ENCODE peak calls at places on chromosomes 6 and 20, in ten cellular contexts. R is activated naive CD8-positive, alpha-beta T cell treated with anti-CD3 and anti-CD28 coated beads, Interleukin-2, amount 50 U/mL, for 24 hours; K is activated naive CD4-positive, alpha-beta T cell; M is heart right ventricle; J is K562; W is AG20443; H is cardiac muscle cell; G is SJSA1; E is retina; O is HFFc6. C is an unnamed sample.

GRCh38 chr6:72621243-72622093 is at the start of gene KCNQ5:
- DNase-seq in R (peak), K (peak), M (no peak), J (peak), W (peak), H (peak), G (no peak), E (peak), O (peak), C (no peak)

GRCh38 chr6:158475344-158476302 is 84.3 kb upstream of the TMEM181 start:
- DNase-seq in R (no peak), K (no peak), M (no peak), J (peak), W (peak), H (peak), G (peak), E (no peak), O (peak), C (peak)

GRCh38 chr6:33863084-33863483 is 59.3 kb upstream of the MLN start:
- DNase-seq in R (no peak), K (no peak), M (no peak), J (peak), W (no peak), H (no peak), G (no peak), E (no peak), O (no peak), C (no peak)

GRCh38 chr6:35728663-35729348 is 8.0 kb upstream of the ARMC12 start:
- DNase-seq in R (peak), K (no peak), M (peak), J (peak), W (no peak), H (no peak), G (no peak), E (no peak), O (no peak), C (no peak)

GRCh38 chr6:20630617-20631448 is 96.6 kb downstream of the CDKAL1 start:
- DNase-seq in R (no peak), K (no peak), M (no peak), J (no peak), W (no peak), H (no peak), G (no peak), E (no peak), O (no peak), C (no peak)

GRCh38 chr6:18360188-18360587 is 27.0 kb upstream of the RNF144B start:
- DNase-seq in R (no peak), K (no peak), M (no peak), J (no peak), W (no peak), H (no peak), G (no peak), E (no peak), O (no peak), C (no peak)

GRCh38 chr6:3710403-3710802 is 41.1 kb downstream of the PXDC1 start:
- DNase-seq in R (no peak), K (no peak), M (no peak), J (no peak), W (no peak), H (no peak), G (no peak), E (no peak), O (no peak), C (no peak)

GRCh38 chr6:108408453-108408852 is 113.6 kb downstream of the AFG1L start:
- DNase-seq in R (no peak), K (no peak), M (no peak), J (no peak), W (peak), H (peak), G (no peak), E (no peak), O (no peak), C (peak)

GRCh38 chr20:4014031-4014474 is 1.3 kb downstream of the RNF24 start:
- DNase-seq in R (no peak), K (no peak), M (no peak), J (no peak), W (peak), H (peak), G (peak), E (peak), O (peak), C (peak)

GRCh38 chr6:167898673-167899311 is 72.1 kb downstream of the AFDN start:
- DNase-seq in R (no peak), K (no peak), M (no peak), J (no peak), W (peak), H (peak), G (peak), E (peak), O (peak), C (no peak)

GRCh38 chr6:25583099-25583498 is 68.9 kb upstream of the SCGN start:
- DNase-seq in R (no peak), K (no peak), M (no peak), J (no peak), W (no peak), H (no peak), G (no peak), E (no peak), O (no peak), C (no peak)

GRCh38 chr6:18323935-18324707 is 59.8 kb upstream of the DEK start:
- DNase-seq in R (no peak), K (no peak), M (no peak), J (peak), W (peak), H (peak), G (peak), E (peak), O (peak), C (peak)

GRCh38 chr20:21173496-21174025 is 47.7 kb downstream of the KIZ start:
- DNase-seq in R (no peak), K (no peak), M (no peak), J (no peak), W (no peak), H (peak), G (no peak), E (no peak), O (no peak), C (peak)

GRCh38 chr6:47476794-47477496 is 644 bp upstream of the CD2AP start:
- DNase-seq in R (no peak), K (no peak), M (no peak), J (no peak), W (no peak), H (no peak), G (no peak), E (no peak), O (no peak), C (no peak)

GRCh38 chr6:112909781-112910180 is 562.7 kb downstream of the RFPL4B start:
- DNase-seq in R (no peak), K (no peak), M (no peak), J (no peak), W (no peak), H (no peak), G (no peak), E (no peak), O (no peak), C (peak)

GRCh38 chr20:22511943-22512910 is 72.1 kb downstream of the FOXA2 start:
- DNase-seq in R (no peak), K (no peak), M (no peak), J (peak), W (no peak), H (peak), G (peak), E (peak), O (no peak), C (no peak)

GRCh38 chr20:60838297-60838696 is 413.8 kb upstream of the CDH4 start:
- DNase-seq in R (no peak), K (no peak), M (no peak), J (no peak), W (no peak), H (no peak), G (no peak), E (no peak), O (no peak), C (no peak)

GRCh38 chr6:26553264-26553738 is 15.1 kb downstream of the HMGN4 start:
- DNase-seq in R (peak), K (peak), M (peak), J (peak), W (peak), H (peak), G (no peak), E (peak), O (no peak), C (peak)

GRCh38 chr6:4280721-4281120 is 145.3 kb upstream of the ECI2 start:
- DNase-seq in R (no peak), K (no peak), M (no peak), J (no peak), W (peak), H (peak), G (peak), E (no peak), O (peak), C (peak)

GRCh38 chr6:42784739-42785498 is 3.1 kb downstream of the BICRAL start:
- DNase-seq in R (no peak), K (no peak), M (no peak), J (no peak), W (no peak), H (no peak), G (no peak), E (no peak), O (no peak), C (no peak)

GRCh38 chr6:88586371-88587157 is 376.9 kb downstream of the RNGTT start:
- DNase-seq in R (no peak), K (no peak), M (no peak), J (no peak), W (peak), H (no peak), G (no peak), E (no peak), O (no peak), C (no peak)

GRCh38 chr20:40279390-40279789 is 409.6 kb downstream of the MAFB start:
- DNase-seq in R (no peak), K (no peak), M (no peak), J (no peak), W (peak), H (peak), G (peak), E (no peak), O (peak), C (no peak)

GRCh38 chr6:47086051-47086770 is 44.1 kb upstream of the ADGRF1 start:
- DNase-seq in R (no peak), K (no peak), M (no peak), J (no peak), W (no peak), H (no peak), G (no peak), E (no peak), O (no peak), C (no peak)

GRCh38 chr6:52517502-52518278 is 59.2 kb downstream of the TRAM2 start:
- DNase-seq in R (peak), K (no peak), M (peak), J (peak), W (peak), H (peak), G (peak), E (no peak), O (peak), C (peak)

GRCh38 chr6:128025478-128025877 is 124.6 kb upstream of the THEMIS start:
- DNase-seq in R (no peak), K (no peak), M (no peak), J (no peak), W (no peak), H (no peak), G (no peak), E (no peak), O (no peak), C (no peak)

GRCh38 chr6:44367686-44368085 is 19.8 kb upstream of the CDC5L start:
- DNase-seq in R (no peak), K (no peak), M (no peak), J (no peak), W (peak), H (no peak), G (no peak), E (no peak), O (no peak), C (no peak)

GRCh38 chr20:49272654-49273053 is 5.2 kb downstream of the ZNFX1 start:
- DNase-seq in R (no peak), K (no peak), M (no peak), J (no peak), W (no peak), H (no peak), G (no peak), E (no peak), O (no peak), C (no peak)

GRCh38 chr6:41498968-41499599 is 47.1 kb upstream of the FOXP4 start:
- DNase-seq in R (no peak), K (no peak), M (no peak), J (peak), W (no peak), H (no peak), G (no peak), E (no peak), O (no peak), C (no peak)

GRCh38 chr6:34680802-34681515 is 15.6 kb downstream of the ILRUN start:
- DNase-seq in R (no peak), K (no peak), M (no peak), J (no peak), W (peak), H (no peak), G (no peak), E (no peak), O (no peak), C (peak)

C was measured in NCI-H226.